ENCODE peak calls at places on chromosomes 4 and X, in four cellular contexts. One of them, this sample, is unnamed.

GRCh38 chr4:128812360-128812958 is 3.0 kb downstream of the JADE1 start:
- DNase-seq in GM12878: no peak
- DNase-seq in GM23338: peak; percentile 82
- DNase-seq in HCT116: peak; percentile 19
- DNase-seq in this sample: peak; percentile 55

GRCh38 chr4:123468479-123469031 is 72.0 kb downstream of the SPRY1 start:
- DNase-seq in HCT116: no peak
- DNase-seq in GM23338: no peak
- DNase-seq in GM12878: no peak
- DNase-seq in this sample: no peak

GRCh38 chr4:87012265-87012953 is 77.6 kb downstream of the AFF1 start:
- DNase-seq in GM23338: no peak
- DNase-seq in GM12878: peak; percentile 44
- DNase-seq in HCT116: no peak
- DNase-seq in this sample: no peak

GRCh38 chrX:10120828-10121227 is 35.9 kb upstream of the CLCN4 start:
- DNase-seq in GM23338: no peak
- DNase-seq in HCT116: no peak
- DNase-seq in GM12878: no peak
- DNase-seq in this sample: no peak

GRCh38 chrX:17788439-17788838 is 51.1 kb downstream of the SCML1 start:
- DNase-seq in GM12878: no peak
- DNase-seq in HCT116: peak; percentile 10
- DNase-seq in GM23338: peak; percentile 60
- DNase-seq in this sample: peak; percentile 16

GRCh38 chr4:121741751-121742150 is 23.2 kb downstream of the SMIM43 start:
- DNase-seq in GM12878: no peak
- DNase-seq in HCT116: no peak
- DNase-seq in GM23338: no peak
- DNase-seq in this sample: no peak

GRCh38 chrX:148601034-148601433 is 100.6 kb downstream of the AFF2 start:
- DNase-seq in HCT116: no peak
- DNase-seq in GM12878: no peak
- DNase-seq in GM23338: no peak
- DNase-seq in this sample: no peak

GRCh38 chr4:145103496-145103895 is 5.4 kb downstream of the ABCE1 start:
- DNase-seq in HCT116: no peak
- DNase-seq in GM23338: no peak
- DNase-seq in GM12878: no peak
- DNase-seq in this sample: no peak

GRCh38 chrX:28273751-28274150 is 292.5 kb upstream of the DCAF8L1 start:
- DNase-seq in GM12878: no peak
- DNase-seq in HCT116: no peak
- DNase-seq in GM23338: no peak
- DNase-seq in this sample: peak; percentile 0

GRCh38 chr4:22712105-22712504 is 19.4 kb downstream of the GBA3 start:
- DNase-seq in HCT116: no peak
- DNase-seq in GM12878: no peak
- DNase-seq in GM23338: no peak
- DNase-seq in this sample: no peak

GRCh38 chrX:39750798-39751197 is 347.0 kb downstream of the BCOR start:
- DNase-seq in HCT116: no peak
- DNase-seq in GM12878: no peak
- DNase-seq in GM23338: no peak
- DNase-seq in this sample: peak; percentile 77

GRCh38 chrX:131746491-131746968 is 202.7 kb downstream of the OR13H1 start:
- DNase-seq in GM12878: peak; percentile 87
- DNase-seq in GM23338: no peak
- DNase-seq in HCT116: peak; percentile 2
- DNase-seq in this sample: no peak

GRCh38 chr4:153488006-153488718 is 22.0 kb downstream of the TMEM131L start:
- DNase-seq in GM12878: peak; percentile 94
- DNase-seq in GM23338: no peak
- DNase-seq in HCT116: no peak
- DNase-seq in this sample: no peak

GRCh38 chr4:8905236-8905772 is 33.7 kb upstream of the HMX1 start:
- DNase-seq in GM12878: no peak
- DNase-seq in GM23338: no peak
- DNase-seq in HCT116: no peak
- DNase-seq in this sample: no peak

GRCh38 chr4:129094347-129094746 is 1.0 kb upstream of the SCLT1 start:
- DNase-seq in GM23338: no peak
- DNase-seq in HCT116: no peak
- DNase-seq in GM12878: no peak
- DNase-seq in this sample: no peak

GRCh38 chr4:138405934-138406567 is 163.9 kb upstream of the SLC7A11 start:
- DNase-seq in GM23338: no peak
- DNase-seq in HCT116: no peak
- DNase-seq in GM12878: peak; percentile 42
- DNase-seq in this sample: peak; percentile 95

GRCh38 chr4:138192113-138192512 is 50.0 kb downstream of the SLC7A11 start:
- DNase-seq in GM23338: peak; percentile 32
- DNase-seq in GM12878: no peak
- DNase-seq in HCT116: peak; percentile 84
- DNase-seq in this sample: no peak

GRCh38 chr4:151473521-151474097 is 64.6 kb downstream of the FHIP1A start:
- DNase-seq in HCT116: no peak
- DNase-seq in GM12878: no peak
- DNase-seq in GM23338: no peak
- DNase-seq in this sample: no peak

GRCh38 chr4:121778991-121779628 is 14.1 kb upstream of the SMIM43 start:
- DNase-seq in HCT116: no peak
- DNase-seq in GM12878: no peak
- DNase-seq in GM23338: no peak
- DNase-seq in this sample: no peak

GRCh38 chr4:165106518-165106917 is 6.1 kb downstream of the TMEM192 start:
- DNase-seq in HCT116: no peak
- DNase-seq in GM12878: no peak
- DNase-seq in GM23338: no peak
- DNase-seq in this sample: no peak

GRCh38 chrX:72003811-72004750 is 93.4 kb downstream of the NHSL2 start:
- DNase-seq in HCT116: peak; percentile 40
- DNase-seq in GM12878: no peak
- DNase-seq in GM23338: peak; percentile 77
- DNase-seq in this sample: no peak

GRCh38 chr4:148268835-148269234 is 173.4 kb downstream of the NR3C2 start:
- DNase-seq in GM23338: no peak
- DNase-seq in HCT116: no peak
- DNase-seq in GM12878: no peak
- DNase-seq in this sample: no peak

GRCh38 chrX:154370300-154370881 is 4.0 kb downstream of the FLNA start:
- DNase-seq in HCT116: no peak
- DNase-seq in GM23338: no peak
- DNase-seq in GM12878: no peak
- DNase-seq in this sample: peak; percentile 12

GRCh38 chrX:154369453-154370299 is 4.8 kb downstream of the FLNA start:
- DNase-seq in HCT116: peak; percentile 63
- DNase-seq in GM23338: peak; percentile 82
- DNase-seq in GM12878: peak; percentile 25
- DNase-seq in this sample: peak; percentile 70

GRCh38 chrX:154366666-154367055 is 7.8 kb downstream of the FLNA start:
- DNase-seq in GM12878: no peak
- DNase-seq in HCT116: no peak
- DNase-seq in GM23338: no peak
- DNase-seq in this sample: no peak

GRCh38 chrX:154367474-154368308 is 6.7 kb downstream of the FLNA start:
- DNase-seq in GM12878: no peak
- DNase-seq in HCT116: no peak
- DNase-seq in GM23338: no peak
- DNase-seq in this sample: peak; percentile 13

DNA sequence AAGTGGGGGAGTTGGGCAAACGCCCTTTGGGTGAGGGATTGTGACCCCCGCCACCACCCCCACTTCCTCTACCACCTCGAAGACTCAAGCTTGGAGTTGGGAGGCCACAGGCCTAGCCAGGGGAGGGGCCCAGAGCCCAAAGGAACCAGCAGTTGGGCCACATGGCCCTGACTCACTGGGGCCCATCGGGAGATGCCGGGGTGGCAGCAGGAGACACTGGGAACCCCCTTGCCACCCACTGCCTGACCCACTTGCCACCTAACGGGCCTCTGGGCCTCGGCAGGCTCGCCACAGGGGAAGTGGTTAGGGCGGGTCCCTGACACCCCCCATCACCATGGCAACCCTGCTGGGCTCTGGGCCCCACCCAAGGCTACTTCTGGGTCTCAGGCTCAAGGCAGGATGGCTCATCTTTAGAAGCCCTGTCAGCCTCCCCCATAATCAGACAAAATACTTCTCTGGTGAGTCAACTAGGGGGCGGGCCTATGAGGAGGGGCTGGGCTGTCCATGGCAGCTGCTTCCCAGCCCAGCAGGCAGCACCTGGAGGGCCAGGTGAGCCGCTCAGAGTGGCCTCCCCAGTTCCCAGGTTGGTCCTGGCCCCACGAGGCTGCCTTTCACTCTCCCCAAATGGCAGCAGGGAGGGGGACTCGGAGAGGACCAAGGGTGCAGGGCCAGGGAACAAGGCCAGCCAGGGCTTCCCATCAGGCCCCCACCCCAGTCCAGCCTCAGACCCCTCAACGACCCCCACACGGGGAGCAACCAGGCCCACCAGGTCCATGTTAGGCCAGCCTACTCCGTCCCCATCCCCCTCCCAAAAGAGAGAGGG is 5.6 kb downstream of the FLNA start:
- DNase-seq in GM23338: peak; percentile 41
- DNase-seq in HCT116: peak; percentile 62
- DNase-seq in GM12878: peak; percentile 60
- DNase-seq in this sample: peak; percentile 99
- TF ChIP-seq POLR2AphosphoS5 in GM23338: no peak
- TF ChIP-seq POLR2AphosphoS5 in HCT116: peak; percentile 30
- TF ChIP-seq POLR2AphosphoS5 in GM12878: peak; percentile 72
- TF ChIP-seq POLR2AphosphoS5 in this sample: peak; percentile 71

GRCh38 chr4:76576824-76577223 is 141.8 kb downstream of the SHROOM3 start:
- DNase-seq in GM23338: no peak
- DNase-seq in GM12878: no peak
- DNase-seq in HCT116: no peak
- DNase-seq in this sample: no peak
- TF ChIP-seq REST in GM23338: no peak
- TF ChIP-seq REST in GM12878: no peak
- TF ChIP-seq REST in HCT116: no peak
- TF ChIP-seq REST in this sample: no peak

GRCh38 chr4:105965183-105965800 is 70.0 kb downstream of the NPNT start:
- DNase-seq in GM12878: no peak
- DNase-seq in GM23338: no peak
- DNase-seq in HCT116: no peak
- DNase-seq in this sample: no peak
- H3K4me3 ChIP-seq in GM12878: no peak overlapping the region
- H3K4me3 ChIP-seq in GM23338: no peak overlapping the region
- H3K4me3 ChIP-seq in HCT116: no peak overlapping the region
- H3K4me3 ChIP-seq in this sample: no peak overlapping the region

GRCh38 chrX:134460861-134461218 is 875 bp downstream of the HPRT1 start:
- DNase-seq in GM12878: no peak
- DNase-seq in GM23338: peak; percentile 17
- DNase-seq in HCT116: no peak
- DNase-seq in this sample: no peak

GRCh38 chrX:134462927-134463326 is 3.0 kb downstream of the HPRT1 start:
- DNase-seq in HCT116: no peak
- DNase-seq in GM23338: no peak
- DNase-seq in GM12878: no peak
- DNase-seq in this sample: no peak

GRCh38 chrX:134457708-134458107 is 2.3 kb upstream of the HPRT1 start:
- DNase-seq in GM12878: no peak
- DNase-seq in GM23338: no peak
- DNase-seq in HCT116: no peak
- DNase-seq in this sample: no peak

GRCh38 chrX:134459683-134460004 is 321 bp upstream of the HPRT1 start:
- DNase-seq in GM23338: no peak
- DNase-seq in GM12878: no peak
- DNase-seq in HCT116: no peak
- DNase-seq in this sample: no peak

DNA sequence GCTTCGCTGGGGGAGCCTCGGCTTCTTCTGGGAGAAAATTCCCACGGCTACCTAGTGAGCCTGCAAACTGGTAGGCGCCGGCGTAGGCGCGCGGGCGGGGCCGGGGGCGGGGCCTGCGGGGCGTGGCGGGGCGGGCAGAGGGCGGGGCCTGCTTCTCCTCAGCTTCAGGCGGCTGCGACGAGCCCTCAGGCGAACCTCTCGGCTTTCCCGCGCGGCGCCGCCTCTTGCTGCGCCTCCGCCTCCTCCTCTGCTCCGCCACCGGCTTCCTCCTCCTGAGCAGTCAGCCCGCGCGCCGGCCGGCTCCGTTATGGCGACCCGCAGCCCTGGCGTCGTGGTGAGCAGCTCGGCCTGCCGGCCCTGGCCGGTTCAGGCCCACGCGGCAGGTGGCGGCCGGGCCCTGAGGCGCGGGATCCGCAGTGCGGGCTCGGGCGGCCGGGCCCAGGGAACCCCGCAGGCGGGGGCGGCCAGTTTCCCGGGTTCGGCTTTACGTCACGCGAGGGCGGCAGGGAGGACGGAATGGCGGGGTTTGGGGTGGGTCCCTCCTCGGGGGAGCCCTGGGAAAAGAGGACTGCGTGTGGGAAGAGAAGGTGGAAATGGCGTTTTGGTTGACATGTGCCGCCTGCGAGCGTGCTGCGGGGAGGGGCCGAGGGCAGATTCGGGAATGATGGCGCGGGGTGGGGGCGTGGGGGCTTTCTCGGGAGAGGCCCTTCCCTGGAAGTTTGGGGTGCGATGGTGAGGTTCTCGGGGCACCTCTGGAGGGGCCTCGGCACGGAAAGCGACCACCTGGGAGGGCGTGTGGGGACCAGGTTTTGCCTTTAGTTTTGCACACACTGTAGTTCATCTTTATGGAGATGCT is at the start of gene HPRT1:
- DNase-seq in GM12878: no peak
- DNase-seq in GM23338: peak; percentile 75
- DNase-seq in HCT116: peak; percentile 38
- DNase-seq in this sample: peak; percentile 56
- TF ChIP-seq POLR2AphosphoS5 in GM12878: peak; percentile 44
- TF ChIP-seq POLR2AphosphoS5 in GM23338: peak; percentile 66
- TF ChIP-seq POLR2AphosphoS5 in HCT116: peak; percentile 61
- TF ChIP-seq POLR2AphosphoS5 in this sample: no peak

DNA sequence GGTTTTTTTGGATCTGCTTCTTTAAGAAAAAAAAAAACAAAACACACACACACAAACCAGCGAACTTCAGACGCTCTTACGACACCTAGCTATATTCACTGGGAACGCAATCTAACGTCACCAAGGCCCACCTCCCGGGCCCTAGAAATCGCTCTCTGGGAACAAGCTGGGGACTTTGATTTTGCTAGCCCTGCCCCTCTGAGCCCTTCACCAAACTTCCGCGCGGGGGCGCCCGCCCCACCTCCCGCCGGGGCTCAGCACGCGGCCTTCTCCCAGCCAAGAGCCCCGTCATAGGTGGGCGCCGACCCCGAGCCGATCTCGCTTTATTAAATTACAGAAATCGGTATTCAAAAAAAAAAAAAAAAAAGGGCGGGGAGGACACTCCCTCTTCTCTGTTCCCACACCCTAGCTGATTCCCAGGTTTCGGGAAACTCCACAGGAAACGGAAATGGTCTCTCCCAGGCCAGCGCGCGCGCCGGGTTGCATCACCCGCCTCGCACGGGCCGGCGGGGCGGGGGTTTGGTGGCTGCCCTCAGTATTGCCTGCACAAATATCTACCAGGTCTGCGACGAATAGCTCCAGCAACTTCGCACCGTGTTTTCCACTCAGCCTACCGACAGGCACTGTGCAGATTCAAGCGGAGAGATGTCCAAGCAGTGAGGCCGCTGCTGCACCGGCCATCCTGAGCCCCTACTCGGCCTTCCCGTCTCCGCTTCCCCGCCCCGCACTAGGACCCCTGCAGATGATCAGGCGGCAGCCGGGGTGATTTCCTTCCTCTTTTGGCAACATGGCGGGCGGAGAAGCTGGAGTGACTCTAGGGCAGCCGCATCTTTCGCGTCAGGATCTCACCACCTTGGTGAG is at the start of gene EIF2S3:
- DNase-seq in GM12878: peak; percentile 88
- DNase-seq in HCT116: peak; percentile 92
- DNase-seq in GM23338: peak; percentile 86
- DNase-seq in this sample: peak; percentile 84
- TF ChIP-seq REST in GM12878: peak; percentile 2
- TF ChIP-seq REST in HCT116: no peak
- TF ChIP-seq REST in GM23338: no peak
- TF ChIP-seq REST in this sample: no peak

This sample was measured in HL-60.